ENCODE peak calls at places on chromosome 19, in nine cellular contexts. J is upper lobe of right lung; G is tibial nerve; M is CD4-positive, alpha-beta memory T cell; N is fibroblast of lung; A is PC-9; Y is dorsolateral prefrontal cortex; Q is neuronal stem cell; U is prostate gland. H is an unnamed sample.

GRCh38 chr19:16951529-16951928 is 62.7 kb downstream of the F2RL3 start:
- DNase-seq in N (no peak), G (no peak), A (no peak), Y (no peak), Q (no peak), U (peak; percentile 27), M (no peak), J (no peak), H (no peak)

GRCh38 chr19:5463959-5464358 is 8.7 kb downstream of the ZNRF4 start:
- DNase-seq in M (no peak), Y (no peak), J (no peak), Q (no peak), N (no peak), U (no peak), A (no peak), G (no peak), H (no peak)

GRCh38 chr19:10142701-10143375 is 23.1 kb upstream of the EIF3G start:
- DNase-seq in N (no peak), M (peak; percentile 81), U (no peak), G (no peak), Q (no peak), Y (no peak), J (peak; percentile 79), A (no peak), H (no peak)

GRCh38 chr19:12913011-12913561 is 6.0 kb downstream of the SYCE2 start:
- DNase-seq in U (peak; percentile 80), J (peak; percentile 76), Y (peak; percentile 81), Q (no peak), M (no peak), N (peak; percentile 80), G (peak; percentile 68), A (no peak), H (peak; percentile 93)

GRCh38 chr19:48497728-48498575 is 13.7 kb downstream of the LMTK3 start:
- DNase-seq in U (no peak), A (no peak), M (no peak), G (no peak), Y (no peak), J (no peak), Q (no peak), N (no peak), H (no peak)

GRCh38 chr19:40592170-40592569 is 9.0 kb upstream of the LTBP4 start:
- DNase-seq in N (peak; percentile 60), Q (no peak), G (no peak), A (no peak), M (peak; percentile 30), Y (peak; percentile 45), U (no peak), J (no peak), H (no peak)

GRCh38 chr19:2607712-2608601 is 94.5 kb downstream of the GNG7 start:
- DNase-seq in G (no peak), M (peak; percentile 73), Q (no peak), N (no peak), A (no peak), J (no peak), U (no peak), Y (no peak), H (peak; percentile 58)

GRCh38 chr19:46126086-46126485 is 1.6 kb upstream of the IGFL3 start:
- DNase-seq in Y (no peak), A (no peak), U (no peak), J (no peak), G (no peak), M (no peak), N (no peak), Q (no peak), H (no peak)

GRCh38 chr19:2923510-2923909 is 21.3 kb downstream of the ZNF77 start:
- DNase-seq in Q (no peak), Y (no peak), M (no peak), G (no peak), U (peak; percentile 54), J (no peak), A (no peak), N (peak; percentile 51), H (no peak)

GRCh38 chr19:29581398-29581797 is 24.7 kb upstream of the POP4 start:
- DNase-seq in M (no peak), G (no peak), A (no peak), U (no peak), N (no peak), Q (no peak), J (no peak), Y (no peak), H (no peak)

GRCh38 chr19:29578349-29578748 is 27.7 kb upstream of the POP4 start:
- DNase-seq in J (no peak), N (no peak), A (no peak), Y (no peak), G (no peak), M (no peak), U (no peak), Q (no peak), H (no peak)

GRCh38 chr19:29577662-29577963 is 28.5 kb upstream of the POP4 start:
- DNase-seq in U (no peak), A (no peak), Q (no peak), N (no peak), G (no peak), M (no peak), J (no peak), Y (no peak), H (no peak)

GRCh38 chr19:29576761-29577661 is 29.1 kb upstream of the POP4 start:
- DNase-seq in Q (no peak), Y (no peak), J (no peak), M (no peak), N (no peak), U (no peak), G (no peak), A (no peak), H (no peak)

GRCh38 chr19:29579308-29579910 is 26.7 kb upstream of the POP4 start:
- DNase-seq in A (no peak), Y (no peak), G (no peak), J (no peak), N (no peak), U (no peak), M (no peak), Q (no peak), H (no peak)
- H3K27me3 ChIP-seq in A (peaks cover 80% of the 10 kb centered on the region), Y (no peaks in the 10 kb centered on the region), G (peaks cover 2% of the 10 kb centered on the region), J (peaks cover 32% of the 10 kb centered on the region), N (no peaks in the 10 kb centered on the region), U (no peaks in the 10 kb centered on the region), M (peaks cover 5% of the 10 kb centered on the region), Q (no peaks in the 10 kb centered on the region), H (no peaks in the 10 kb centered on the region)

DNA sequence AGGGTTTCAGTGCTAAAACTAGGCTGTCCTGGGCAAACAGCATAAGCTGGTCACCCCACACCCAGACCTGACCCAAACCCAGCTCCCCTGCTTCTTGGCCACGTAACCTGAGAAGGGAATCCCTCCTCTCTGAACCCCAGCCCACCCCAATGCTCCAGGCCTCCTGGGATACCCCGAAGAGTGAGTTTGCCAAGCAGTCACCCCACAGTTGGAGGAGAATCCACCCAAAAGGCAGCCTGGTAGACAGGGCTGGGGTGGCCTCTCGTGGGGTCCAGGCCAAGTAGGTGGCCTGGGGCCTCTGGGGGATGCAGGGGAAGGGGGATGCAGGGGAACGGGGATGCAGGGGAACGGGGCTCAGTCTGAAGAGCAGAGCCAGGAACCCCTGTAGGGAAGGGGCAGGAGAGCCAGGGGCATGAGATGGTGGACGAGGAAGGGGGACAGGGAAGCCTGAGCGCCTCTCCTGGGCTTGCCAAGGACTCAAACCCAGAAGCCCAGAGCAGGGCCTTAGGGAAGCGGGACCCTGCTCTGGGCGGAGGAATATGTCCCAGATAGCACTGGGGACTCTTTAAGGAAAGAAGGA is 2.8 kb downstream of the PPP1R12C start:
- DNase-seq in U (no peak), J (peak; percentile 59), M (no peak), N (no peak), Y (no peak), Q (no peak), A (no peak), G (no peak), H (no peak)
- H3K4me3 ChIP-seq in U (no peak overlapping the region), J (no peak overlapping the region), M (no peak overlapping the region), N (no peak overlapping the region), Y (no peak overlapping the region), Q (no peak overlapping the region), A (no peak overlapping the region), G (no peak overlapping the region), H (no peak overlapping the region)

GRCh38 chr19:50679177-50680125 is 30.2 kb downstream of the C19orf81 start:
- DNase-seq in J (peak; percentile 89), N (peak; percentile 52), M (peak; percentile 66), U (peak; percentile 61), Q (peak; percentile 67), G (peak; percentile 46), A (peak; percentile 49), Y (peak; percentile 90), H (peak; percentile 67)

GRCh38 chr19:50676625-50677197 is 27.5 kb downstream of the C19orf81 start:
- DNase-seq in G (no peak), J (no peak), U (no peak), M (no peak), A (no peak), Q (no peak), N (no peak), Y (no peak), H (no peak)

GRCh38 chr19:50677636-50678035 is 28.4 kb downstream of the C19orf81 start:
- DNase-seq in Y (no peak), N (no peak), M (no peak), J (no peak), G (no peak), A (no peak), Q (no peak), U (no peak), H (no peak)

GRCh38 chr19:50673118-50673517 is 23.9 kb downstream of the C19orf81 start:
- DNase-seq in Q (no peak), U (no peak), J (no peak), G (no peak), M (no peak), A (no peak), N (no peak), Y (no peak), H (no peak)

DNA sequence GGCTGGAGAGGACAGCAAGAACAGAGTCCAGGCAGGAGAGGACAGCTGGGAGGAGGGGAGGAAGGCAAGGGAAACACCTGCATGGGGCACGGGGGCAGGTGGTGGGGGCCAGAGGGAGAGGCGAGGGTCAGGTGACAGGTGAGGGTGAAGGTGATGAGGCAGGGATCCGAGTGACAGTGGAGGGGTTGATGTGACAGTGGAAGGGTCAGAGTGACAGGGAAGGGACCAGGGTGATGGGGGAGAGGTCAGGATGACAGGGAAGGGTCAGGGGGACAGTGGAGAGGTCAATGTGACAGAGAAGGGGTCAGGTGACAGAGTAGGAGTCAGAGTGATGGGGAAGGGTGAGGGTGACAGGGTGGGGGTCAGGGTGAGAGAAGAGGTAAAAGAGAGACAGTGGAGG is 29.1 kb downstream of the C19orf81 start:
- DNase-seq in N (no peak), U (no peak), J (no peak), Q (no peak), A (no peak), M (no peak), G (no peak), Y (no peak), H (no peak)
- H3K27me3 ChIP-seq in N (no peaks in the 10 kb centered on the region), U (no peaks in the 10 kb centered on the region), J (peaks cover 4% of the 10 kb centered on the region), Q (peaks cover 15% of the 10 kb centered on the region), A (peaks cover 74% of the 10 kb centered on the region), M (no peaks in the 10 kb centered on the region), G (no peaks in the 10 kb centered on the region), Y (no peaks in the 10 kb centered on the region), H (no peaks in the 10 kb centered on the region)

DNA sequence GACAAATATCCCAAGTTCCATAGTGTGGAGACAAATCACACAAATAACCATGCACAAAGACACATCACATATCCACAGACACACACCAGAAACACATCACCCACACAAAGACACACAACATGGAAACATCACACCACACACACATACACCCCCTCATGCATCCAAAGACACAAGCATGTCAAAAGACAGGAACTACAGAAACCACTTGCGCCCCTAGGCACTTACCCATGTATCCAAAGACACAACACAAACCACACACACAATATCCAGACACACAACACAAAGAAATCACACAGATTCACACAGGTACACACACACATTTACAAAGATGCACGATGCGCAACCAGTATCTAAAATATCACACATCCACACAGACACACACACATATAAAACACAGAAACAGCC is 901 bp downstream of the DPF1 start:
- DNase-seq in Y (no peak), U (no peak), N (no peak), M (no peak), G (no peak), Q (no peak), A (no peak), J (no peak), H (no peak)
- H3K4me3 ChIP-seq in Y (peak overlapping the region; percentile 57), U (no peak overlapping the region), N (peak overlapping the region; percentile 61), M (no peak overlapping the region), G (no peak overlapping the region), Q (peak overlapping the region; percentile 48), A (peak overlapping the region; percentile 67), J (no peak overlapping the region), H (no peak overlapping the region)